ENCODE peak calls at places on chromosomes 3 and 15, in four cellular contexts. M is adrenal gland; F is naive thymus-derived CD4-positive, alpha-beta T cell; L is aorta. H is an unnamed sample.

GRCh38 chr3:123652346-123652984 is 67.6 kb upstream of the HACD2 start:
- DNase-seq in L (peak; percentile 93), M (peak; percentile 84), F (peak; percentile 12), H (no peak)

GRCh38 chr15:62241135-62241770 is 76.2 kb upstream of the C2CD4B start:
- DNase-seq in M (peak; percentile 18), L (no peak), F (no peak), H (no peak)

GRCh38 chr3:186277268-186277909 is 84.6 kb downstream of the DGKG start:
- DNase-seq in L (no peak), F (no peak), M (peak; percentile 53), H (no peak)

GRCh38 chr15:71549697-71550096 is 260.7 kb upstream of the NR2E3 start:
- DNase-seq in L (no peak), F (no peak), M (no peak), H (no peak)

GRCh38 chr3:13673207-13673606 is 124.3 kb downstream of the FBLN2 start:
- DNase-seq in L (no peak), F (no peak), M (no peak), H (no peak)

GRCh38 chr15:69893863-69894262 is 203.9 kb downstream of the TLE3 start:
- DNase-seq in L (no peak), F (no peak), M (no peak), H (no peak)

GRCh38 chr15:90774731-90775521 is 57.8 kb downstream of the BLM start:
- DNase-seq in M (no peak), F (no peak), L (no peak), H (no peak)

GRCh38 chr3:194869482-194870169 is 183.9 kb downstream of the FAM43A start:
- DNase-seq in M (no peak), F (no peak), L (peak; percentile 35), H (no peak)

GRCh38 chr3:107855710-107856109 is 235.1 kb downstream of the CD47 start:
- DNase-seq in F (no peak), L (no peak), M (no peak), H (no peak)

GRCh38 chr3:52770581-52771333 is at the start of gene NEK4:
- DNase-seq in F (peak; percentile 44), L (peak; percentile 97), M (peak; percentile 94), H (peak; percentile 72)

GRCh38 chr3:113002676-113003075 is 11.9 kb downstream of the GTPBP8 start:
- DNase-seq in M (no peak), F (no peak), L (no peak), H (peak; percentile 32)

GRCh38 chr15:62711691-62712454 is 330.7 kb upstream of the TPM1 start:
- DNase-seq in M (no peak), F (no peak), L (no peak), H (no peak)

GRCh38 chr15:76668900-76669299 is 236.2 kb downstream of the SCAPER start:
- DNase-seq in L (no peak), F (no peak), M (no peak), H (no peak)

GRCh38 chr15:68709826-68710225 is 110.9 kb downstream of the ANP32A start:
- DNase-seq in L (peak; percentile 39), F (no peak), M (no peak), H (no peak)

GRCh38 chr15:40439461-40440299 is 1.1 kb upstream of the BAHD1 start:
- DNase-seq in M (peak; percentile 77), L (no peak), F (no peak), H (peak; percentile 63)

GRCh38 chr15:74173545-74174215 is at the start of gene ISLR:
- DNase-seq in F (no peak), L (peak; percentile 75), M (no peak), H (no peak)

GRCh38 chr3:42667523-42668402 is 14.3 kb downstream of the ZBTB47 start:
- DNase-seq in M (no peak), F (no peak), L (no peak), H (no peak)

GRCh38 chr3:131361464-131362421 is 19.8 kb upstream of the NUDT16 start:
- DNase-seq in L (peak; percentile 91), F (peak; percentile 14), M (peak; percentile 76), H (no peak)

GRCh38 chr15:98891301-98891700 is 116.3 kb downstream of the PGPEP1L start:
- DNase-seq in F (no peak), L (no peak), M (no peak), H (no peak)
- H3K4me1 ChIP-seq in F (no peaks in the 10 kb centered on the region), L (peaks cover 8% of the 10 kb centered on the region), M (no peaks in the 10 kb centered on the region), H (no peaks in the 10 kb centered on the region)

DNA sequence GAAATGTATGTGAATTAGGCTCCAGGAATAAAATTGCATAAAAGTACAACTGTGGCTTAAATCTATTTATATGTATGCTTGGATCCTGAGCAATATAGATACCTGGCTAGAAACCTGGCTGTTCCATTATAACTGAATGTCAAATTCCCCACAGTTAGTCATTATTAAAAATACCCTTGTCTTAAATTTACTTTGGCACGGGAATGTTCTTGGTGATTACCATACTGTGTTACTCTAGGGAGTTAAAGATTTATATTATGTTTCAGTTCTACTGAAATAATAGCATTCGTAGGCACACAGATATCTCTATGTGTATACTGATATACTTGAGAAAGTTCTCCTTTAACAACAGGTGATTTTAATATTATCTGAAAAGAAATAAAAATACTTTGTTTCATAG is 394.1 kb downstream of the PTPRG start:
- DNase-seq in L (no peak), F (no peak), M (no peak), H (no peak)
- H3K27ac ChIP-seq in L (no peak overlapping the region), F (no peak overlapping the region), M (no peak overlapping the region), H (no peak overlapping the region)

GRCh38 chr15:64856429-64857145 is 14.9 kb downstream of the PLEKHO2 start:
- DNase-seq in M (peak; percentile 74), L (peak; percentile 85), F (no peak), H (no peak)
- H3K4me1 ChIP-seq in M (peaks cover 29% of the 10 kb centered on the region), L (no peaks in the 10 kb centered on the region), F (peaks cover 27% of the 10 kb centered on the region), H (peaks cover 55% of the 10 kb centered on the region)

GRCh38 chr15:42343596-42344232 is 15.6 kb upstream of the CAPN3 start:
- DNase-seq in F (no peak), L (no peak), M (no peak), H (no peak)

GRCh38 chr15:42349178-42349577 is 10.1 kb upstream of the CAPN3 start:
- DNase-seq in L (no peak), M (no peak), F (no peak), H (no peak)

GRCh38 chr15:42348083-42348482 is 11.2 kb upstream of the CAPN3 start:
- DNase-seq in L (no peak), M (no peak), F (no peak), H (no peak)

GRCh38 chr15:42345502-42345901 is 13.8 kb upstream of the CAPN3 start:
- DNase-seq in F (no peak), L (no peak), M (no peak), H (no peak)

GRCh38 chr15:42344763-42345162 is 14.5 kb upstream of the CAPN3 start:
- DNase-seq in L (no peak), F (no peak), M (no peak), H (no peak)
- H3K27ac ChIP-seq in L (no peak overlapping the region), F (no peak overlapping the region), M (no peak overlapping the region), H (no peak overlapping the region)

GRCh38 chr3:196214783-196215441 is 1.4 kb upstream of the SLC51A start:
- DNase-seq in M (peak; percentile 86), L (peak; percentile 66), F (no peak), H (no peak)
- H3K4me1 ChIP-seq in M (peaks cover 20% of the 10 kb centered on the region), L (no peaks in the 10 kb centered on the region), F (peaks cover 7% of the 10 kb centered on the region), H (peaks cover 11% of the 10 kb centered on the region)

GRCh38 chr15:28106294-28107110 is 7.4 kb upstream of the OCA2 start:
- DNase-seq in F (no peak), M (no peak), L (no peak), H (peak; percentile 30)
- H3K27ac ChIP-seq in F (no peak overlapping the region), M (no peak overlapping the region), L (peak overlapping the region; percentile 46), H (no peak overlapping the region)

GRCh38 chr15:42153874-42154575 is 2.4 kb downstream of the PLA2G4F start:
- DNase-seq in M (no peak), L (no peak), F (no peak), H (no peak)
- H3K4me1 ChIP-seq in M (peaks cover 8% of the 10 kb centered on the region), L (peaks cover 3% of the 10 kb centered on the region), F (no peaks in the 10 kb centered on the region), H (no peaks in the 10 kb centered on the region)